ENCODE peak calls at places on chromosome 5, in four cellular contexts. X is stomach; R is CD8-positive, alpha-beta T cell; Q is right lobe of liver. V is an unnamed sample. For H3K4me1, the result is how much of the 10 kb centered on the place peaks cover.

GRCh38 chr5:133844836-133845235 is 123.6 kb downstream of the C5orf15 start:
- DNase-seq in X (no peak), R (no peak), Q (no peak), V (no peak)

GRCh38 chr5:150073086-150073625 is 13.2 kb downstream of the CSF1R start:
- DNase-seq in X (peak), R (peak), Q (peak), V (peak)

GRCh38 chr5:40121236-40121635 is 558.5 kb upstream of the PTGER4 start:
- DNase-seq in X (no peak), R (no peak), Q (no peak), V (no peak)

GRCh38 chr5:116664988-116665387 is 90.4 kb upstream of the SEMA6A start:
- DNase-seq in X (no peak), R (no peak), Q (no peak), V (no peak)

GRCh38 chr5:138963763-138964371 is 88.7 kb upstream of the LRRTM2 start:
- DNase-seq in X (no peak), R (no peak), Q (no peak), V (no peak)

GRCh38 chr5:116574682-116575634 is at the start of gene SEMA6A:
- DNase-seq in X (peak), R (no peak), Q (peak), V (peak)

GRCh38 chr5:150672237-150672883 is 11.3 kb downstream of the MYOZ3 start:
- DNase-seq in X (peak), R (peak), Q (peak), V (no peak)

GRCh38 chr5:157563373-157564148 is 12.0 kb downstream of the ADAM19 start:
- DNase-seq in X (no peak), R (no peak), Q (peak), V (no peak)

GRCh38 chr5:172385661-172386187 is 68.6 kb downstream of the SH3PXD2B start:
- DNase-seq in X (no peak), R (no peak), Q (no peak), V (no peak)

GRCh38 chr5:9301200-9301599 is 244.7 kb downstream of the SEMA5A start:
- DNase-seq in X (no peak), R (no peak), Q (no peak), V (no peak)

GRCh38 chr5:111703662-111704061 is 53.3 kb downstream of the NREP start:
- DNase-seq in X (no peak), R (no peak), Q (no peak), V (no peak)

GRCh38 chr5:16615737-16616535 is 861 bp downstream of the RETREG1 start:
- DNase-seq in X (no peak), R (no peak), Q (no peak), V (peak)

GRCh38 chr5:28807230-28807629 is 1768.8 kb upstream of the CDH9 start:
- DNase-seq in X (no peak), R (no peak), Q (no peak), V (no peak)

GRCh38 chr5:37847978-37848425 is 8.2 kb upstream of the GDNF start:
- DNase-seq in X (no peak), R (no peak), Q (no peak), V (no peak)

GRCh38 chr5:110899566-110900412 is 161.0 kb downstream of the SLC25A46 start:
- DNase-seq in X (no peak), R (no peak), Q (no peak), V (no peak)

GRCh38 chr5:14713476-14714384 is 49.2 kb downstream of the OTULIN start:
- DNase-seq in X (no peak), R (peak), Q (no peak), V (no peak)

GRCh38 chr5:71974165-71974564 is 133.1 kb upstream of the MAP1B start:
- DNase-seq in X (no peak), R (no peak), Q (no peak), V (no peak)

GRCh38 chr5:68689010-68689409 is 404.8 kb upstream of the SLC30A5 start:
- DNase-seq in X (no peak), R (no peak), Q (no peak), V (no peak)

DNA sequence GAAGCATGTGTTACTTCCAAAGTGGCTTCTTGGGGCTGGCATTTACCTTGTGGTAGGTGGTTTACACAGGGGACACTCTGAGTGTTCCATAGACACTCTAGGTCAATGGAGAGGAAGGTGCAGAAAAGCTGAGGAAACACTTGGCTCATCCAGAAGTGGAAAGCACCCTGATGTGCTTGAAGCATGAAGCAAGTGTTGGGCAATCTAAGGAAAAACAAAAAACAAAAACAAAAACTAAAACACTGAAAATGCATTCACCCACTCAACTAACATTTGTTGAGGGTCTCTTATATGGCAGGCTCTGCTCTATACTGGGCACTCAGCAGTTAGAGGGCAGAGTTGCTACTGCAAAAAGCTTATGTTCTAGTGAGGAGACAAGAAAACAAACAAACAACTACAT is 2.8 kb upstream of the ERAP2 start:
- DNase-seq in X (no peak), R (no peak), Q (no peak), V (no peak)
- H3K4me1 ChIP-seq in X (under half), R (under half), Q (under half), V (under half)

DNA sequence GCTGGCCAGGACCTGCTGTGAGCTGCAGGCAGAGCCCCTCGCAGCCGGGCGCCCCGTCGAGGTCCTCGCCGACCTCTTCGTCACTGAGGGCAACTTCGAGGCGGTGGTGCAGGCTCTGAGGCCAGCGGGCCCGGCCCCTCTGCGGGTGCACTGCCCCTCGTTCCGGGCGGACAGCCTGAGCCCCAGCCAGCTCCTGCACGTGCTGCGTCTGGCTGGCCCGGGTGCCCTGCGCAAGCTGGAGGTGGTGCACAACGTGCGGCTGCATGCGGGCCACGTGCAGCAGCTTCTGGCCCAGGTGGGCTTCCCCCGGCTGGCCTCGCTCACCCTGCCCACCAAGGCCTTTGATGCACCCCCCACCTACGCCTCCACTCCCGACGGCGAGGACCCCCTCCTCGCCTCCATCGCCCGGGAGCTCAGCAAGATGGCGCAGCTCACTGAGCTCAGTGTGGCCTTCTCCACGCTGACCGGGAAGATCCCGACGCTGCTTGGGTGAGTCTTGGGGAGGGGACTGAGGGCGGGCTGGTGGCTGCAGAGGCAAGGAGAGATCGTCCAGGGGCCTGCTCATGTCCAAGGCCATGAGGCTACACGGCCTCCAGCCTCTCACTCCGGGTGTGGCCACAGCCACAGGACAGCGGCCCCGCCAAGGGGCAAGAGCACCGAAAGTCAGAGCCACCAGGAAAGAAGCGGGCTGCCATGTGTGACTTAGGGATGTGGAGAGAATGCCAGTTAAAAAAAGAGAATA is 825 bp downstream of the LRRC14B start:
- DNase-seq in X (no peak), R (no peak), Q (no peak), V (no peak)
- H3K4me3 ChIP-seq in X (no peak), R (peak), Q (no peak), V (no peak)

GRCh38 chr5:142823176-142823575 is 53.0 kb downstream of the ARHGAP26 start:
- DNase-seq in X (no peak), R (no peak), Q (no peak), V (no peak)
- H3K4me1 ChIP-seq in X (half or more), R (under half), Q (under half), V (half or more)

GRCh38 chr5:79742549-79743136 is 53.0 kb downstream of the CMYA5 start:
- DNase-seq in X (no peak), R (no peak), Q (no peak), V (no peak)
- H3K4me3 ChIP-seq in X (no peak), R (no peak), Q (no peak), V (no peak)